ENCODE peak calls at places on chromosomes 7 and 10, in four cellular contexts. T, O, P and Z are unnamed samples.

GRCh38 chr10:28734940-28735759 is 57.8 kb downstream of the BAMBI start:
- DNase-seq in T (no peak), O (peak), P (peak), Z (peak)

GRCh38 chr7:141354251-141354650 is 197.0 kb upstream of the AGK start:
- DNase-seq in T (no peak), O (no peak), P (no peak), Z (no peak)

GRCh38 chr10:48750019-48750418 is 65.3 kb downstream of the WDFY4 start:
- DNase-seq in T (no peak), O (no peak), P (no peak), Z (no peak)

GRCh38 chr7:95104739-95105138 is 197.3 kb downstream of the PPP1R9A start:
- DNase-seq in T (no peak), O (no peak), P (no peak), Z (peak)

GRCh38 chr7:155380986-155381851 is 76.7 kb upstream of the EN2 start:
- DNase-seq in T (no peak), O (peak), P (no peak), Z (no peak)

GRCh38 chr7:83882551-83882950 is 233.6 kb upstream of the SEMA3E start:
- DNase-seq in T (no peak), O (no peak), P (no peak), Z (no peak)

GRCh38 chr10:101120884-101121660 is 10.0 kb upstream of the TLX1 start:
- DNase-seq in T (no peak), O (peak), P (no peak), Z (no peak)

GRCh38 chr10:96395931-96396877 is 37.4 kb upstream of the OPALIN start:
- DNase-seq in T (no peak), O (peak), P (peak), Z (peak)

GRCh38 chr7:3119963-3120362 is 76.3 kb upstream of the CARD11 start:
- DNase-seq in T (no peak), O (no peak), P (no peak), Z (no peak)

GRCh38 chr10:26335574-26336093 is 102.5 kb upstream of the APBB1IP start:
- DNase-seq in T (no peak), O (no peak), P (no peak), Z (no peak)

GRCh38 chr7:69814421-69814962 is 216.2 kb downstream of the AUTS2 start:
- DNase-seq in T (no peak), O (no peak), P (no peak), Z (no peak)

GRCh38 chr10:60310746-60311145 is 78.9 kb downstream of the ANK3 start:
- DNase-seq in T (no peak), O (no peak), P (no peak), Z (no peak)

GRCh38 chr7:29593458-29593857 is 29.8 kb downstream of the PRR15 start:
- DNase-seq in T (no peak), O (no peak), P (no peak), Z (no peak)

GRCh38 chr10:16954280-16955030 is 137.2 kb upstream of the RSU1 start:
- DNase-seq in T (no peak), O (no peak), P (no peak), Z (no peak)

GRCh38 chr10:47092822-47093221 is 181.6 kb downstream of the PTPN20 start:
- DNase-seq in T (no peak), O (no peak), P (no peak), Z (no peak)

GRCh38 chr7:108824840-108825540 is 255.3 kb downstream of the DNAJB9 start:
- DNase-seq in T (no peak), O (no peak), P (no peak), Z (no peak)

GRCh38 chr7:155840262-155840885 is 28.1 kb upstream of the SHH start:
- DNase-seq in T (no peak), O (no peak), P (no peak), Z (no peak)

GRCh38 chr10:67256984-67257383 is 331.1 kb downstream of the LRRTM3 start:
- DNase-seq in T (no peak), O (no peak), P (no peak), Z (no peak)

GRCh38 chr7:13031481-13031880 is 344.0 kb downstream of the ARL4A start:
- DNase-seq in T (no peak), O (no peak), P (no peak), Z (peak)

GRCh38 chr7:139682136-139683013 is 95.4 kb downstream of the HIPK2 start:
- DNase-seq in T (no peak), O (no peak), P (no peak), Z (peak)

GRCh38 chr7:64628721-64629120 is 37.2 kb upstream of the ZNF107 start:
- DNase-seq in T (no peak), O (no peak), P (no peak), Z (no peak)

GRCh38 chr10:1393481-1393880 is 337.3 kb downstream of the WDR37 start:
- DNase-seq in T (no peak), O (no peak), P (no peak), Z (no peak)

GRCh38 chr7:120857558-120858298 is at the start of gene TSPAN12:
- DNase-seq in T (no peak), O (peak), P (peak), Z (peak)

GRCh38 chr10:97798958-97799565 is 27.3 kb upstream of the SFRP5 start:
- DNase-seq in T (no peak), O (no peak), P (no peak), Z (no peak)

GRCh38 chr7:117173001-117173400 is 149.9 kb downstream of the WNT2 start:
- DNase-seq in T (no peak), O (no peak), P (no peak), Z (no peak)

GRCh38 chr7:3112499-3113134 is 69.0 kb upstream of the CARD11 start:
- DNase-seq in T (no peak), O (no peak), P (no peak), Z (no peak)

GRCh38 chr10:62528441-62528840 is 154.3 kb downstream of the ZNF365 start:
- DNase-seq in T (peak), O (no peak), P (no peak), Z (no peak)

GRCh38 chr7:17948503-17949238 is 8.4 kb upstream of the SNX13 start:
- DNase-seq in T (no peak), O (no peak), P (no peak), Z (no peak)

GRCh38 chr10:70539471-70539870 is 60.9 kb downstream of the PALD1 start:
- DNase-seq in T (no peak), O (no peak), P (no peak), Z (no peak)

GRCh38 chr10:71396084-71396713 is 521 bp upstream of the CDH23 start:
- DNase-seq in T (no peak), O (peak), P (peak), Z (no peak)

GRCh38 chr10:99966306-99966705 is 43.4 kb downstream of the DNMBP start:
- DNase-seq in T (no peak), O (peak), P (no peak), Z (no peak)

GRCh38 chr7:6430271-6430940 is 17.3 kb downstream of the DAGLB start:
- DNase-seq in T (no peak), O (peak), P (peak), Z (no peak)

GRCh38 chr10:24891823-24892222 is 60.6 kb downstream of the PRTFDC1 start:
- DNase-seq in T (no peak), O (peak), P (no peak), Z (no peak)

DNA sequence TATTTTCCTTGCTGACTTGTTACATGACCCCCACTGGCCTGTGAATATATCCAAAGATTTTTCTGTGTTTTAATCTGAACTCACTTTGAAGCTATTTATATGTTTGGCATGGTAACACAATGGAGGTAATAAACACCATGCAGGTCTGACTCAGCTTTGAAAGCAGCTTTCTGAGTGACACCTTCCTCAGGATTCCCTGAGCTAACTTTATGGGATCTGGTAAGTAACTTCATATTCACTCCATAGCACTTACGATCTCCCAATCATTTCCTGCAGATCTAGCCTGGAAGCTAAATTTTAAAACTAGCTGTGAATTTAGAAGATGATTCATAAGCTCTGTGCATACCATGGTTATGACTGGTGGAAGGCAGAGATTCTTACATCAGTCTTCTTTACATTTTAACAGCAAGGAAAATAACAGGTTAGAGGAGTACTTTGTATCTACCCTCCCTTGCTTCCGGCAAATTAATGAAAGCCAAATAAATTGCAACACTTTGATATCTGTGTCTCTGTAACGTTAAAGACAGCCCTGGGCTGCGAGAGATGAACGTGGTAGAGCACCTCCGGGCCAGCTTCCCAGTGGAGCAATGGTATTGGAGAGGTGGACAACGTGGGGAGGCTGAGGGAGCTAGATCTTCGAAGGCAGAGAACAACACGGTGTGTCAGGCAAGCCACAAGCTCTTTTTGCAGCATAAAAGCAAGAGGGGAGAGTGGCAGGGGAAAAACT is 170.2 kb upstream of the KLF14 start:
- DNase-seq in T (no peak), O (no peak), P (no peak), Z (peak)
- TF ChIP-seq NFIC in T (no peak), O (peak), P (no peak), Z (no peak)

GRCh38 chr10:94293344-94293743 is 69.4 kb downstream of the NOC3L start:
- DNase-seq in T (no peak), O (no peak), P (no peak), Z (no peak)
- TF ChIP-seq RFX5 in T (no peak), O (no peak), P (no peak), Z (no peak)

GRCh38 chr10:126243306-126243705 is 145.0 kb downstream of the ADAM12 start:
- DNase-seq in T (no peak), O (no peak), P (no peak), Z (no peak)
- TF ChIP-seq NFIC in T (no peak), O (no peak), P (no peak), Z (no peak)

DNA sequence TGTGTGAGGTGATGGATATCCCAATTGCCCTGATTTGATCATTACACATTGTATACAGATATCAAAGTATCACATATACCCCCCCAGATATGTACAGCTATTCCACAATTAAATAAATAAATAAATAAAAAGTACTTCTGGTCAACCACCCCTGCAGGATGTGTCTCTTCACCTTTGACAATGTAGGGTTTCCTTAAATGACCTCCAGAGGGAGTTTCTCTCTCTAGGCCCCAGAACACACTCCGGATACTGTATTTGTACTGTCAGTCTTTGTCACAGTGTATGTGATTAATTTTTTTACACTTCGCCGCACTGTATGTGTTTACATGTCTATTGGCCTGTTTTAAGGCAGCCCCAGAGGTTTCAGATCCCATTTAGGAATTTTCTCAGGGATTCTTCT is 123.6 kb downstream of the ADCYAP1R1 start:
- DNase-seq in T (no peak), O (no peak), P (peak), Z (peak)
- TF ChIP-seq RFX5 in T (no peak), O (no peak), P (no peak), Z (no peak)

GRCh38 chr7:93720106-93720505 is 145.6 kb upstream of the CALCR start:
- DNase-seq in T (no peak), O (no peak), P (no peak), Z (no peak)

GRCh38 chr7:93728292-93728691 is 153.8 kb upstream of the CALCR start:
- DNase-seq in T (no peak), O (no peak), P (no peak), Z (no peak)

GRCh38 chr7:93723424-93724124 is 149.1 kb upstream of the CALCR start:
- DNase-seq in T (no peak), O (no peak), P (no peak), Z (no peak)

GRCh38 chr7:93725954-93726353 is 151.4 kb upstream of the CALCR start:
- DNase-seq in T (no peak), O (no peak), P (no peak), Z (no peak)
- TF ChIP-seq NFIC in T (no peak), O (no peak), P (no peak), Z (no peak)

DNA sequence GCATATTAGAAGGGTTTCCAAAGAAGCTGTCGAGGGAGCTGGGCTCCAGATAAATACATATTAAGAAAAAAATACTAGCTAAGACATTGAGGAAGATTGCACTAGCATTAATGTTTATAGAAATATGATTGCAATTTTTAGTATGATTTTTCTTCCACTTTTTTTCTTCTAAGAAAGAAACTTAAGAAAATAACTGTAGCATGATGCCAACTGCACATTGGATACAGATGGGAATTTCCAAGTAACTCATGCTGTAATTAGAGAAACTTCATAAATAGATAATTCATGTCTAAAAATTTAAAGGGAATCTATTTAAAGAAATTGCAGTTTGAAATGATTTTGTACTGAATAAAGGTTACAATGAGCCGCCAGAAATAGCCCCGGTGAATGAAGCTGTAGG is 119.4 kb downstream of the POLR1F start:
- DNase-seq in T (no peak), O (no peak), P (no peak), Z (no peak)
- TF ChIP-seq RFX5 in T (no peak), O (no peak), P (no peak), Z (no peak)